ENCODE peak calls at places on chromosomes 11 and 22, in eight cellular contexts. One of them, this sample, is unnamed.

GRCh38 chr11:10432971-10433370 is 22.1 kb upstream of the AMPD3 start:
- DNase-seq in NCI-H2171 treated with DMSO at 0.1 percent for 48 hours: no peak
- DNase-seq in H7: no peak
- DNase-seq in GM04504: no peak
- DNase-seq in activated T-cell treated with anti-CD3 and anti-CD28 coated beads for 24 hours: no peak
- DNase-seq in frontal cortex: no peak
- DNase-seq in mammary epithelial cell: no peak
- DNase-seq in glutamatergic neuron: no peak
- DNase-seq in this sample: no peak

GRCh38 chr11:34508514-34508913 is 5.1 kb downstream of the ELF5 start:
- DNase-seq in NCI-H2171 treated with DMSO at 0.1 percent for 48 hours: no peak
- DNase-seq in H7: no peak
- DNase-seq in GM04504: no peak
- DNase-seq in activated T-cell treated with anti-CD3 and anti-CD28 coated beads for 24 hours: no peak
- DNase-seq in frontal cortex: no peak
- DNase-seq in mammary epithelial cell: no peak
- DNase-seq in glutamatergic neuron: no peak
- DNase-seq in this sample: no peak

GRCh38 chr11:46936138-46937110 is at the start of gene CSTPP1:
- DNase-seq in NCI-H2171 treated with DMSO at 0.1 percent for 48 hours: peak; percentile 87
- DNase-seq in H7: peak; percentile 95
- DNase-seq in GM04504: peak; percentile 85
- DNase-seq in activated T-cell treated with anti-CD3 and anti-CD28 coated beads for 24 hours: peak; percentile 92
- DNase-seq in frontal cortex: peak; percentile 91
- DNase-seq in mammary epithelial cell: peak; percentile 84
- DNase-seq in glutamatergic neuron: peak; percentile 96
- DNase-seq in this sample: peak; percentile 84

GRCh38 chr11:66564538-66564937 is 3.9 kb downstream of the CTSF start:
- DNase-seq in NCI-H2171 treated with DMSO at 0.1 percent for 48 hours: no peak
- DNase-seq in H7: peak; percentile 50
- DNase-seq in GM04504: no peak
- DNase-seq in activated T-cell treated with anti-CD3 and anti-CD28 coated beads for 24 hours: no peak
- DNase-seq in frontal cortex: no peak
- DNase-seq in mammary epithelial cell: no peak
- DNase-seq in glutamatergic neuron: no peak
- DNase-seq in this sample: no peak

GRCh38 chr22:37283393-37283937 is 1.2 kb downstream of the CYTH4 start:
- DNase-seq in NCI-H2171 treated with DMSO at 0.1 percent for 48 hours: no peak
- DNase-seq in H7: peak; percentile 73
- DNase-seq in GM04504: no peak
- DNase-seq in activated T-cell treated with anti-CD3 and anti-CD28 coated beads for 24 hours: no peak
- DNase-seq in frontal cortex: no peak
- DNase-seq in mammary epithelial cell: no peak
- DNase-seq in glutamatergic neuron: peak; percentile 44
- DNase-seq in this sample: no peak

GRCh38 chr11:127098684-127099083 is 98.1 kb upstream of the KIRREL3 start:
- DNase-seq in NCI-H2171 treated with DMSO at 0.1 percent for 48 hours: no peak
- DNase-seq in H7: no peak
- DNase-seq in GM04504: no peak
- DNase-seq in activated T-cell treated with anti-CD3 and anti-CD28 coated beads for 24 hours: no peak
- DNase-seq in frontal cortex: no peak
- DNase-seq in mammary epithelial cell: no peak
- DNase-seq in glutamatergic neuron: no peak
- DNase-seq in this sample: no peak

GRCh38 chr22:32106930-32107329 is 52.2 kb downstream of the C22orf42 start:
- DNase-seq in NCI-H2171 treated with DMSO at 0.1 percent for 48 hours: peak; percentile 67
- DNase-seq in H7: peak; percentile 59
- DNase-seq in GM04504: no peak
- DNase-seq in activated T-cell treated with anti-CD3 and anti-CD28 coated beads for 24 hours: no peak
- DNase-seq in frontal cortex: no peak
- DNase-seq in mammary epithelial cell: peak; percentile 39
- DNase-seq in glutamatergic neuron: no peak
- DNase-seq in this sample: no peak

GRCh38 chr22:36773935-36774334 is 2.0 kb downstream of the IFT27 start:
- DNase-seq in NCI-H2171 treated with DMSO at 0.1 percent for 48 hours: peak; percentile 31
- DNase-seq in H7: peak; percentile 41
- DNase-seq in GM04504: no peak
- DNase-seq in activated T-cell treated with anti-CD3 and anti-CD28 coated beads for 24 hours: no peak
- DNase-seq in frontal cortex: peak; percentile 39
- DNase-seq in mammary epithelial cell: peak; percentile 31
- DNase-seq in glutamatergic neuron: no peak
- DNase-seq in this sample: no peak

GRCh38 chr11:71302911-71303310 is 50.5 kb upstream of the SHANK2 start:
- DNase-seq in NCI-H2171 treated with DMSO at 0.1 percent for 48 hours: no peak
- DNase-seq in H7: peak; percentile 55
- DNase-seq in GM04504: no peak
- DNase-seq in activated T-cell treated with anti-CD3 and anti-CD28 coated beads for 24 hours: no peak
- DNase-seq in frontal cortex: no peak
- DNase-seq in mammary epithelial cell: no peak
- DNase-seq in glutamatergic neuron: no peak
- DNase-seq in this sample: no peak

GRCh38 chr11:66685276-66686099 is 7.8 kb upstream of the RBM4B start:
- DNase-seq in NCI-H2171 treated with DMSO at 0.1 percent for 48 hours: peak; percentile 41
- DNase-seq in H7: peak; percentile 26
- DNase-seq in GM04504: no peak
- DNase-seq in activated T-cell treated with anti-CD3 and anti-CD28 coated beads for 24 hours: no peak
- DNase-seq in frontal cortex: no peak
- DNase-seq in mammary epithelial cell: no peak
- DNase-seq in glutamatergic neuron: no peak
- DNase-seq in this sample: no peak

GRCh38 chr11:78168539-78169477 is 19.6 kb downstream of the KCTD21 start:
- DNase-seq in NCI-H2171 treated with DMSO at 0.1 percent for 48 hours: no peak
- DNase-seq in H7: no peak
- DNase-seq in GM04504: no peak
- DNase-seq in activated T-cell treated with anti-CD3 and anti-CD28 coated beads for 24 hours: no peak
- DNase-seq in frontal cortex: peak; percentile 37
- DNase-seq in mammary epithelial cell: no peak
- DNase-seq in glutamatergic neuron: peak; percentile 52
- DNase-seq in this sample: no peak

GRCh38 chr22:19057999-19058491 is 64.2 kb downstream of the DGCR2 start:
- DNase-seq in NCI-H2171 treated with DMSO at 0.1 percent for 48 hours: no peak
- DNase-seq in H7: peak; percentile 19
- DNase-seq in GM04504: no peak
- DNase-seq in activated T-cell treated with anti-CD3 and anti-CD28 coated beads for 24 hours: no peak
- DNase-seq in frontal cortex: no peak
- DNase-seq in mammary epithelial cell: no peak
- DNase-seq in glutamatergic neuron: no peak
- DNase-seq in this sample: no peak

GRCh38 chr11:67389477-67389876 is 2.3 kb upstream of the RAD9A start:
- DNase-seq in NCI-H2171 treated with DMSO at 0.1 percent for 48 hours: no peak
- DNase-seq in H7: peak; percentile 91
- DNase-seq in GM04504: no peak
- DNase-seq in activated T-cell treated with anti-CD3 and anti-CD28 coated beads for 24 hours: no peak
- DNase-seq in frontal cortex: no peak
- DNase-seq in mammary epithelial cell: no peak
- DNase-seq in glutamatergic neuron: peak; percentile 80
- DNase-seq in this sample: no peak

GRCh38 chr11:133052537-133052936 is 479.8 kb downstream of the OPCML start:
- DNase-seq in NCI-H2171 treated with DMSO at 0.1 percent for 48 hours: no peak
- DNase-seq in H7: no peak
- DNase-seq in GM04504: no peak
- DNase-seq in activated T-cell treated with anti-CD3 and anti-CD28 coated beads for 24 hours: no peak
- DNase-seq in frontal cortex: no peak
- DNase-seq in mammary epithelial cell: no peak
- DNase-seq in glutamatergic neuron: no peak
- DNase-seq in this sample: no peak

GRCh38 chr11:122796128-122796717 is 42.1 kb upstream of the CRTAM start:
- DNase-seq in NCI-H2171 treated with DMSO at 0.1 percent for 48 hours: no peak
- DNase-seq in H7: peak; percentile 59
- DNase-seq in GM04504: no peak
- DNase-seq in activated T-cell treated with anti-CD3 and anti-CD28 coated beads for 24 hours: peak; percentile 65
- DNase-seq in frontal cortex: no peak
- DNase-seq in mammary epithelial cell: no peak
- DNase-seq in glutamatergic neuron: peak; percentile 75
- DNase-seq in this sample: no peak

GRCh38 chr22:23524226-23524625 is 55.9 kb downstream of the IGLL1 start:
- DNase-seq in NCI-H2171 treated with DMSO at 0.1 percent for 48 hours: no peak
- DNase-seq in H7: no peak
- DNase-seq in GM04504: no peak
- DNase-seq in activated T-cell treated with anti-CD3 and anti-CD28 coated beads for 24 hours: no peak
- DNase-seq in frontal cortex: no peak
- DNase-seq in mammary epithelial cell: no peak
- DNase-seq in glutamatergic neuron: no peak
- DNase-seq in this sample: no peak

GRCh38 chr11:86627776-86628455 is 44.5 kb downstream of the ME3 start:
- DNase-seq in NCI-H2171 treated with DMSO at 0.1 percent for 48 hours: no peak
- DNase-seq in H7: no peak
- DNase-seq in GM04504: peak; percentile 36
- DNase-seq in activated T-cell treated with anti-CD3 and anti-CD28 coated beads for 24 hours: no peak
- DNase-seq in frontal cortex: no peak
- DNase-seq in mammary epithelial cell: no peak
- DNase-seq in glutamatergic neuron: no peak
- DNase-seq in this sample: peak; percentile 52

GRCh38 chr11:68690671-68691401 is 6.5 kb downstream of the GAL start:
- DNase-seq in NCI-H2171 treated with DMSO at 0.1 percent for 48 hours: no peak
- DNase-seq in H7: peak; percentile 51
- DNase-seq in GM04504: no peak
- DNase-seq in activated T-cell treated with anti-CD3 and anti-CD28 coated beads for 24 hours: no peak
- DNase-seq in frontal cortex: no peak
- DNase-seq in mammary epithelial cell: no peak
- DNase-seq in glutamatergic neuron: no peak
- DNase-seq in this sample: no peak

GRCh38 chr11:123924027-123924426 is 15.4 kb upstream of the OR4D5 start:
- DNase-seq in NCI-H2171 treated with DMSO at 0.1 percent for 48 hours: no peak
- DNase-seq in H7: no peak
- DNase-seq in GM04504: no peak
- DNase-seq in activated T-cell treated with anti-CD3 and anti-CD28 coated beads for 24 hours: no peak
- DNase-seq in frontal cortex: no peak
- DNase-seq in mammary epithelial cell: peak; percentile 7
- DNase-seq in glutamatergic neuron: no peak
- DNase-seq in this sample: no peak

GRCh38 chr11:15704064-15704463 is 589.3 kb downstream of the INSC start:
- DNase-seq in NCI-H2171 treated with DMSO at 0.1 percent for 48 hours: no peak
- DNase-seq in H7: no peak
- DNase-seq in GM04504: no peak
- DNase-seq in activated T-cell treated with anti-CD3 and anti-CD28 coated beads for 24 hours: no peak
- DNase-seq in frontal cortex: no peak
- DNase-seq in mammary epithelial cell: no peak
- DNase-seq in glutamatergic neuron: no peak
- DNase-seq in this sample: no peak

GRCh38 chr11:117315285-117316196 is 515 bp downstream of the BACE1 start:
- DNase-seq in NCI-H2171 treated with DMSO at 0.1 percent for 48 hours: no peak
- DNase-seq in H7: no peak
- DNase-seq in GM04504: no peak
- DNase-seq in activated T-cell treated with anti-CD3 and anti-CD28 coated beads for 24 hours: no peak
- DNase-seq in frontal cortex: no peak
- DNase-seq in mammary epithelial cell: no peak
- DNase-seq in glutamatergic neuron: peak; percentile 23
- DNase-seq in this sample: no peak

GRCh38 chr11:2927493-2927800 is 1.8 kb downstream of the PHLDA2 start:
- DNase-seq in NCI-H2171 treated with DMSO at 0.1 percent for 48 hours: no peak
- DNase-seq in H7: no peak
- DNase-seq in GM04504: no peak
- DNase-seq in activated T-cell treated with anti-CD3 and anti-CD28 coated beads for 24 hours: no peak
- DNase-seq in frontal cortex: peak; percentile 16
- DNase-seq in mammary epithelial cell: no peak
- DNase-seq in glutamatergic neuron: peak; percentile 12
- DNase-seq in this sample: no peak

GRCh38 chr22:40534379-40535188 is 101.9 kb downstream of the MRTFA start:
- DNase-seq in NCI-H2171 treated with DMSO at 0.1 percent for 48 hours: no peak
- DNase-seq in H7: peak; percentile 36
- DNase-seq in GM04504: no peak
- DNase-seq in activated T-cell treated with anti-CD3 and anti-CD28 coated beads for 24 hours: no peak
- DNase-seq in frontal cortex: peak; percentile 38
- DNase-seq in mammary epithelial cell: peak; percentile 52
- DNase-seq in glutamatergic neuron: no peak
- DNase-seq in this sample: no peak